ENCODE peak calls at places on chromosomes 3 and 15, in six cellular contexts. H, Z, K, J, D and X are unnamed samples.

GRCh38 chr3:131216801-131217200 is 164.8 kb upstream of the NUDT16 start:
- DNase-seq in H (no peak), Z (no peak), K (no peak), J (peak; percentile 23), D (no peak), X (no peak)

GRCh38 chr3:122925756-122926155 is 101.8 kb downstream of the SEMA5B start:
- DNase-seq in H (no peak), Z (no peak), K (no peak), J (no peak), D (no peak), X (no peak)

GRCh38 chr15:70147178-70147760 is 49.6 kb upstream of the TLE3 start:
- DNase-seq in H (no peak), Z (no peak), K (no peak), J (no peak), D (no peak), X (no peak)

GRCh38 chr15:36501063-36501678 is 78.3 kb upstream of the CDIN1 start:
- DNase-seq in H (peak; percentile 12), Z (peak; percentile 49), K (peak; percentile 3), J (peak; percentile 13), D (no peak), X (peak; percentile 69)

GRCh38 chr3:48287034-48287433 is 46.1 kb downstream of the ZNF589 start:
- DNase-seq in H (no peak), Z (no peak), K (no peak), J (no peak), D (no peak), X (no peak)

GRCh38 chr3:197858598-197858997 is 67.5 kb downstream of the LRCH3 start:
- DNase-seq in H (no peak), Z (no peak), K (no peak), J (no peak), D (no peak), X (no peak)

GRCh38 chr3:182568206-182568605 is 225.1 kb upstream of the ATP11B start:
- DNase-seq in H (no peak), Z (no peak), K (no peak), J (no peak), D (no peak), X (no peak)

GRCh38 chr3:6781103-6781502 is 79.8 kb upstream of the GRM7 start:
- DNase-seq in H (no peak), Z (no peak), K (no peak), J (no peak), D (no peak), X (no peak)

GRCh38 chr15:96052572-96053038 is 277.9 kb upstream of the NR2F2 start:
- DNase-seq in H (no peak), Z (no peak), K (no peak), J (no peak), D (no peak), X (no peak)

GRCh38 chr3:21163961-21164360 is 587.0 kb downstream of the ZNF385D start:
- DNase-seq in H (no peak), Z (no peak), K (no peak), J (no peak), D (no peak), X (no peak)

GRCh38 chr3:127034990-127035652 is 52.2 kb downstream of the PLXNA1 start:
- DNase-seq in H (no peak), Z (no peak), K (no peak), J (no peak), D (no peak), X (no peak)

GRCh38 chr3:67723863-67724262 is 69.5 kb upstream of the SUCLG2 start:
- DNase-seq in H (no peak), Z (no peak), K (no peak), J (no peak), D (no peak), X (no peak)

GRCh38 chr3:52088445-52089367 is 32.3 kb upstream of the DUSP7 start:
- DNase-seq in H (no peak), Z (no peak), K (no peak), J (no peak), D (no peak), X (no peak)

GRCh38 chr15:25775317-25775912 is 87.7 kb downstream of the ATP10A start:
- DNase-seq in H (no peak), Z (peak; percentile 26), K (peak; percentile 74), J (peak; percentile 64), D (no peak), X (peak; percentile 20)

GRCh38 chr15:39736646-39737550 is 45.7 kb downstream of the FSIP1 start:
- DNase-seq in H (no peak), Z (no peak), K (no peak), J (no peak), D (no peak), X (no peak)

GRCh38 chr15:40257656-40258450 is 19.0 kb downstream of the PAK6 start:
- DNase-seq in H (no peak), Z (no peak), K (no peak), J (no peak), D (no peak), X (no peak)

GRCh38 chr3:7630925-7631324 is 770.0 kb downstream of the GRM7 start:
- DNase-seq in H (no peak), Z (no peak), K (no peak), J (no peak), D (no peak), X (no peak)

GRCh38 chr3:109081746-109082510 is 36.0 kb downstream of the MORC1 start:
- DNase-seq in H (no peak), Z (peak; percentile 39), K (peak; percentile 72), J (peak; percentile 19), D (peak; percentile 59), X (no peak)

GRCh38 chr3:148707596-148708386 is 10.1 kb downstream of the AGTR1 start:
- DNase-seq in H (no peak), Z (no peak), K (no peak), J (no peak), D (no peak), X (no peak)

GRCh38 chr15:38316311-38316710 is 63.7 kb downstream of the SPRED1 start:
- DNase-seq in H (no peak), Z (no peak), K (no peak), J (no peak), D (no peak), X (no peak)

GRCh38 chr3:130341388-130341787 is 4.1 kb upstream of the COL6A5 start:
- DNase-seq in H (no peak), Z (no peak), K (no peak), J (no peak), D (peak; percentile 5), X (no peak)

GRCh38 chr3:120823156-120823555 is 80.6 kb downstream of the GTF2E1 start:
- DNase-seq in H (no peak), Z (no peak), K (no peak), J (no peak), D (no peak), X (no peak)

GRCh38 chr3:35639251-35640185 is at the start of gene ARPP21:
- DNase-seq in H (peak; percentile 72), Z (peak; percentile 61), K (peak; percentile 26), J (peak; percentile 40), D (peak; percentile 30), X (peak; percentile 4)

GRCh38 chr3:23944861-23945652 is at the start of gene NR1D2:
- DNase-seq in H (peak; percentile 80), Z (peak; percentile 91), K (peak; percentile 59), J (peak; percentile 74), D (peak; percentile 88), X (peak; percentile 67)

GRCh38 chr3:52014613-52015012 is 18.9 kb upstream of the RPL29 start:
- DNase-seq in H (no peak), Z (no peak), K (no peak), J (no peak), D (no peak), X (no peak)